ENCODE peak calls at places on chromosomes 4 and X, in seven cellular contexts. One of them, this sample, is unnamed.
A peak's percentile ranks its signal among the peaks of the same experiment; 100 is the strongest.

GRCh38 chrX:3271485-3272186 is 74.8 kb downstream of the MXRA5 start:
- DNase-seq in A673: peak; percentile 57
- DNase-seq in cardiac fibroblast: peak; percentile 84
- DNase-seq in DND-41: no peak
- DNase-seq in AG04449: peak; percentile 38
- DNase-seq in astrocyte of the cerebellum: peak; percentile 49
- DNase-seq in epithelial cell of esophagus: peak; percentile 74
- DNase-seq in this sample: peak; percentile 42

GRCh38 chr4:41363384-41363981 is 106.8 kb downstream of the UCHL1 start:
- DNase-seq in A673: no peak
- DNase-seq in cardiac fibroblast: peak; percentile 73
- DNase-seq in DND-41: no peak
- DNase-seq in AG04449: no peak
- DNase-seq in astrocyte of the cerebellum: peak; percentile 50
- DNase-seq in epithelial cell of esophagus: peak; percentile 43
- DNase-seq in this sample: peak; percentile 30

GRCh38 chr4:86633854-86634253 is 39.7 kb downstream of the PTPN13 start:
- DNase-seq in A673: no peak
- DNase-seq in cardiac fibroblast: no peak
- DNase-seq in DND-41: no peak
- DNase-seq in AG04449: no peak
- DNase-seq in astrocyte of the cerebellum: no peak
- DNase-seq in epithelial cell of esophagus: no peak
- DNase-seq in this sample: no peak

GRCh38 chr4:186755550-186756519 is 32.2 kb upstream of the FAT1 start:
- DNase-seq in A673: no peak
- DNase-seq in cardiac fibroblast: no peak
- DNase-seq in DND-41: no peak
- DNase-seq in AG04449: no peak
- DNase-seq in astrocyte of the cerebellum: no peak
- DNase-seq in epithelial cell of esophagus: no peak
- DNase-seq in this sample: no peak

GRCh38 chrX:50036481-50036880 is 114.1 kb downstream of the CLCN5 start:
- DNase-seq in A673: no peak
- DNase-seq in cardiac fibroblast: peak; percentile 18
- DNase-seq in DND-41: no peak
- DNase-seq in AG04449: no peak
- DNase-seq in astrocyte of the cerebellum: no peak
- DNase-seq in epithelial cell of esophagus: no peak
- DNase-seq in this sample: no peak

GRCh38 chr4:148522995-148523394 is 80.8 kb upstream of the NR3C2 start:
- DNase-seq in A673: no peak
- DNase-seq in cardiac fibroblast: no peak
- DNase-seq in DND-41: no peak
- DNase-seq in AG04449: no peak
- DNase-seq in astrocyte of the cerebellum: no peak
- DNase-seq in epithelial cell of esophagus: no peak
- DNase-seq in this sample: no peak

GRCh38 chr4:52249583-52249982 is 198.5 kb downstream of the SPATA18 start:
- DNase-seq in A673: no peak
- DNase-seq in cardiac fibroblast: no peak
- DNase-seq in DND-41: no peak
- DNase-seq in AG04449: no peak
- DNase-seq in astrocyte of the cerebellum: no peak
- DNase-seq in epithelial cell of esophagus: no peak
- DNase-seq in this sample: no peak

GRCh38 chr4:56155432-56155831 is 206.7 kb downstream of the CEP135 start:
- DNase-seq in A673: no peak
- DNase-seq in cardiac fibroblast: no peak
- DNase-seq in DND-41: no peak
- DNase-seq in AG04449: no peak
- DNase-seq in astrocyte of the cerebellum: no peak
- DNase-seq in epithelial cell of esophagus: no peak
- DNase-seq in this sample: no peak

GRCh38 chr4:43843501-43843900 is 605.1 kb downstream of the KCTD8 start:
- DNase-seq in A673: no peak
- DNase-seq in cardiac fibroblast: no peak
- DNase-seq in DND-41: no peak
- DNase-seq in AG04449: no peak
- DNase-seq in astrocyte of the cerebellum: peak; percentile 36
- DNase-seq in epithelial cell of esophagus: no peak
- DNase-seq in this sample: no peak

GRCh38 chrX:9182041-9182440 is 148.1 kb upstream of the FAM9B start:
- DNase-seq in A673: no peak
- DNase-seq in cardiac fibroblast: no peak
- DNase-seq in DND-41: no peak
- DNase-seq in AG04449: no peak
- DNase-seq in astrocyte of the cerebellum: no peak
- DNase-seq in epithelial cell of esophagus: peak; percentile 8
- DNase-seq in this sample: no peak

GRCh38 chr4:4574792-4575191 is 32.9 kb upstream of the STX18 start:
- DNase-seq in A673: peak; percentile 73
- DNase-seq in cardiac fibroblast: peak; percentile 87
- DNase-seq in DND-41: no peak
- DNase-seq in AG04449: peak; percentile 41
- DNase-seq in astrocyte of the cerebellum: peak; percentile 32
- DNase-seq in epithelial cell of esophagus: peak; percentile 40
- DNase-seq in this sample: peak; percentile 90

GRCh38 chr4:156929706-156930105 is 41.9 kb downstream of the PDGFC start:
- DNase-seq in A673: no peak
- DNase-seq in cardiac fibroblast: no peak
- DNase-seq in DND-41: no peak
- DNase-seq in AG04449: no peak
- DNase-seq in astrocyte of the cerebellum: no peak
- DNase-seq in epithelial cell of esophagus: peak; percentile 87
- DNase-seq in this sample: no peak

GRCh38 chrX:65596270-65596669 is 61.7 kb upstream of the LAS1L start:
- DNase-seq in A673: peak; percentile 63
- DNase-seq in cardiac fibroblast: peak; percentile 54
- DNase-seq in DND-41: peak; percentile 65
- DNase-seq in AG04449: no peak
- DNase-seq in astrocyte of the cerebellum: peak; percentile 22
- DNase-seq in epithelial cell of esophagus: peak; percentile 68
- DNase-seq in this sample: no peak

GRCh38 chr4:22339491-22339890 is 176.4 kb downstream of the ADGRA3 start:
- DNase-seq in A673: no peak
- DNase-seq in cardiac fibroblast: no peak
- DNase-seq in DND-41: no peak
- DNase-seq in AG04449: no peak
- DNase-seq in astrocyte of the cerebellum: no peak
- DNase-seq in epithelial cell of esophagus: no peak
- DNase-seq in this sample: no peak

GRCh38 chrX:103475381-103475780 is 43.9 kb downstream of the RAB40A start:
- DNase-seq in A673: no peak
- DNase-seq in cardiac fibroblast: no peak
- DNase-seq in DND-41: no peak
- DNase-seq in AG04449: no peak
- DNase-seq in astrocyte of the cerebellum: no peak
- DNase-seq in epithelial cell of esophagus: peak; percentile 62
- DNase-seq in this sample: no peak

GRCh38 chrX:74800062-74800461 is 125.2 kb downstream of the NEXMIF start:
- DNase-seq in A673: no peak
- DNase-seq in cardiac fibroblast: no peak
- DNase-seq in DND-41: no peak
- DNase-seq in AG04449: no peak
- DNase-seq in astrocyte of the cerebellum: no peak
- DNase-seq in epithelial cell of esophagus: no peak
- DNase-seq in this sample: no peak
- TF ChIP-seq CTCF in A673: no peak
- TF ChIP-seq CTCF in cardiac fibroblast: no peak
- TF ChIP-seq CTCF in DND-41: no peak
- TF ChIP-seq CTCF in AG04449: no peak
- TF ChIP-seq CTCF in astrocyte of the cerebellum: no peak
- TF ChIP-seq CTCF in epithelial cell of esophagus: no peak
- TF ChIP-seq CTCF in this sample: no peak

GRCh38 chr4:87943660-87944149 is 31.8 kb upstream of the SPP1 start:
- DNase-seq in A673: no peak
- DNase-seq in cardiac fibroblast: no peak
- DNase-seq in DND-41: no peak
- DNase-seq in AG04449: no peak
- DNase-seq in astrocyte of the cerebellum: no peak
- DNase-seq in epithelial cell of esophagus: no peak
- DNase-seq in this sample: no peak
- TF ChIP-seq CTCF in A673: no peak
- TF ChIP-seq CTCF in cardiac fibroblast: no peak
- TF ChIP-seq CTCF in DND-41: no peak
- TF ChIP-seq CTCF in AG04449: no peak
- TF ChIP-seq CTCF in astrocyte of the cerebellum: no peak
- TF ChIP-seq CTCF in epithelial cell of esophagus: no peak
- TF ChIP-seq CTCF in this sample: no peak

GRCh38 chr4:173317003-173317402 is 17.2 kb downstream of the HMGB2 start:
- DNase-seq in A673: peak; percentile 48
- DNase-seq in cardiac fibroblast: no peak
- DNase-seq in DND-41: peak; percentile 29
- DNase-seq in AG04449: no peak
- DNase-seq in astrocyte of the cerebellum: no peak
- DNase-seq in epithelial cell of esophagus: no peak
- DNase-seq in this sample: no peak
- TF ChIP-seq CTCF in A673: peak; percentile 42
- TF ChIP-seq CTCF in cardiac fibroblast: peak; percentile 28
- TF ChIP-seq CTCF in DND-41: peak; percentile 51
- TF ChIP-seq CTCF in AG04449: no peak
- TF ChIP-seq CTCF in astrocyte of the cerebellum: peak; percentile 24
- TF ChIP-seq CTCF in epithelial cell of esophagus: peak; percentile 22
- TF ChIP-seq CTCF in this sample: no peak

GRCh38 chrX:132631579-132632232 is 142.9 kb upstream of the MBNL3 start:
- DNase-seq in A673: peak; percentile 46
- DNase-seq in cardiac fibroblast: peak; percentile 51
- DNase-seq in DND-41: peak; percentile 9
- DNase-seq in AG04449: no peak
- DNase-seq in astrocyte of the cerebellum: peak; percentile 19
- DNase-seq in epithelial cell of esophagus: peak; percentile 41
- DNase-seq in this sample: no peak

GRCh38 chrX:132638313-132638712 is 149.5 kb upstream of the MBNL3 start:
- DNase-seq in A673: no peak
- DNase-seq in cardiac fibroblast: no peak
- DNase-seq in DND-41: no peak
- DNase-seq in AG04449: no peak
- DNase-seq in astrocyte of the cerebellum: no peak
- DNase-seq in epithelial cell of esophagus: no peak
- DNase-seq in this sample: no peak

GRCh38 chrX:132634521-132634920 is 145.7 kb upstream of the MBNL3 start:
- DNase-seq in A673: no peak
- DNase-seq in cardiac fibroblast: no peak
- DNase-seq in DND-41: no peak
- DNase-seq in AG04449: no peak
- DNase-seq in astrocyte of the cerebellum: no peak
- DNase-seq in epithelial cell of esophagus: no peak
- DNase-seq in this sample: no peak

DNA sequence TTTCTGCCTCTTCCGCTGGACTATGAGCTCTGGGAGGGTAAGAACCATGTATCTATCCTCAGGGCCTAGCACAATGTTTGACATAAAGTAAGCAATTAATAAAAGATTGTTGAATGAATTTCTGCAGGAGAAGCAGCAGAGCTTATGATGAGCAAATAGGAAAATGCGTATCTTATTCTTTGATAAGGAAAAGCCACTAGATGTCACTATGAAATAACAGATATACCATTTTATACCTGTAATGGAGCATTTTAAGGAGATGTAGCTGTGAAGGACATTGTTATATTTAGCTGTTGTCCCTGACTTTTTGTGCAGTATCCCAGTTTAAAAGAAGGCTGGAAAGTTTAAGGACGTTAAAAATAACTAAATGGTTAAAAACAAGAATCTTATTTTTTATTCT is 147.2 kb upstream of the MBNL3 start:
- DNase-seq in A673: peak; percentile 4
- DNase-seq in cardiac fibroblast: no peak
- DNase-seq in DND-41: no peak
- DNase-seq in AG04449: no peak
- DNase-seq in astrocyte of the cerebellum: no peak
- DNase-seq in epithelial cell of esophagus: peak; percentile 8
- DNase-seq in this sample: no peak
- TF ChIP-seq CTCF in A673: peak; percentile 35
- TF ChIP-seq CTCF in cardiac fibroblast: no peak
- TF ChIP-seq CTCF in DND-41: peak; percentile 52
- TF ChIP-seq CTCF in AG04449: no peak
- TF ChIP-seq CTCF in astrocyte of the cerebellum: no peak
- TF ChIP-seq CTCF in epithelial cell of esophagus: no peak
- TF ChIP-seq CTCF in this sample: peak; percentile 10

GRCh38 chrX:21382715-21383114 is 8.5 kb downstream of the CNKSR2 start:
- DNase-seq in A673: no peak
- DNase-seq in cardiac fibroblast: no peak
- DNase-seq in DND-41: no peak
- DNase-seq in AG04449: no peak
- DNase-seq in astrocyte of the cerebellum: no peak
- DNase-seq in epithelial cell of esophagus: no peak
- DNase-seq in this sample: no peak
- TF ChIP-seq CTCF in A673: no peak
- TF ChIP-seq CTCF in cardiac fibroblast: peak; percentile 28
- TF ChIP-seq CTCF in DND-41: peak; percentile 39
- TF ChIP-seq CTCF in AG04449: no peak
- TF ChIP-seq CTCF in astrocyte of the cerebellum: peak; percentile 15
- TF ChIP-seq CTCF in epithelial cell of esophagus: peak; percentile 30
- TF ChIP-seq CTCF in this sample: no peak

DNA sequence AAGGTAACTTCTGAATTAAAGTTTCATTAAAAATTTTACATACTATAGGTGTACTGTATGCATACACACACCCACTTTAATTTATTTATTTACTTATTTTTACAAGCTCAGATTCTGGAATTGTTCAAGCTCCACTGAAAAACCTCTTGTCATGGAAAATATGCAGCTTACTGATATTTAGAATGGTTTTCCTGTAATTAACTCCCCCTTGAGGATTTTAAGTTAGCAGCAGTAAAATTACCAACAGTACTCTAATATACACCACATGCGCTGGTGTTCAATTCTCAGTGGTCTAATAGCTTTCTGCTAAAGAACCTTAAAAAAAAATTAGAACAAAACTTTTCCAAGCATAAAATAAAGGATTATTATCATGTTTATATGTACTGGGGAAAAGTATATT is 12.0 kb downstream of the MAB21L2 start:
- DNase-seq in A673: peak; percentile 90
- DNase-seq in cardiac fibroblast: peak; percentile 54
- DNase-seq in DND-41: no peak
- DNase-seq in AG04449: no peak
- DNase-seq in astrocyte of the cerebellum: no peak
- DNase-seq in epithelial cell of esophagus: no peak
- DNase-seq in this sample: peak; percentile 74
- TF ChIP-seq CTCF in A673: peak; percentile 59
- TF ChIP-seq CTCF in cardiac fibroblast: peak; percentile 33
- TF ChIP-seq CTCF in DND-41: peak; percentile 18
- TF ChIP-seq CTCF in AG04449: peak; percentile 18
- TF ChIP-seq CTCF in astrocyte of the cerebellum: peak; percentile 19
- TF ChIP-seq CTCF in epithelial cell of esophagus: no peak
- TF ChIP-seq CTCF in this sample: peak; percentile 31

GRCh38 chrX:88991583-88992132 is 244.6 kb downstream of the CPXCR1 start:
- DNase-seq in A673: no peak
- DNase-seq in cardiac fibroblast: no peak
- DNase-seq in DND-41: no peak
- DNase-seq in AG04449: no peak
- DNase-seq in astrocyte of the cerebellum: no peak
- DNase-seq in epithelial cell of esophagus: no peak
- DNase-seq in this sample: no peak
- TF ChIP-seq CTCF in A673: no peak
- TF ChIP-seq CTCF in cardiac fibroblast: no peak
- TF ChIP-seq CTCF in DND-41: no peak
- TF ChIP-seq CTCF in AG04449: no peak
- TF ChIP-seq CTCF in astrocyte of the cerebellum: no peak
- TF ChIP-seq CTCF in epithelial cell of esophagus: no peak
- TF ChIP-seq CTCF in this sample: no peak

This sample was measured in AG09319.